ENCODE peak calls at places on chromosomes 16 and 17, in nine cellular contexts. X is stimulated activated CD4-positive, alpha-beta T cell treated with anti-CD3 and anti-CD28 coated beads, Interleukin-1b, Interleukin-23, amount 100 ng/mL, for 1 hour; M is T-helper 9 cell; S is naive thymus-derived CD4-positive, alpha-beta T cell; O is Calu3; I is glutamatergic neuron; K is A172; E is AG10803; D is fibroblast of pulmonary artery. L is an unnamed sample.

GRCh38 chr17:80890551-80890930 is 101.1 kb upstream of the CHMP6 start:
- DNase-seq in X (no peak), M (no peak), S (no peak), O (no peak), I (no peak), K (no peak), E (no peak), D (no peak), L (no peak)

GRCh38 chr16:84501077-84501735 is 3.3 kb downstream of the MEAK7 start:
- DNase-seq in X (no peak), M (no peak), S (no peak), O (peak; percentile 63), I (no peak), K (peak; percentile 97), E (peak; percentile 50), D (no peak), L (no peak)

GRCh38 chr16:57993452-57993851 is 7.0 kb downstream of the ZNF319 start:
- DNase-seq in X (no peak), M (no peak), S (no peak), O (no peak), I (peak; percentile 10), K (no peak), E (no peak), D (no peak), L (peak; percentile 10)

GRCh38 chr16:21568502-21569189 is 30.7 kb upstream of the METTL9 start:
- DNase-seq in X (no peak), M (no peak), S (no peak), O (no peak), I (no peak), K (no peak), E (no peak), D (no peak), L (no peak)

GRCh38 chr17:82914375-82914774 is 74.6 kb upstream of the ZNF750 start:
- DNase-seq in X (no peak), M (no peak), S (no peak), O (no peak), I (no peak), K (no peak), E (peak; percentile 25), D (no peak), L (peak; percentile 42)

GRCh38 chr16:12628526-12628925 is 175.2 kb downstream of the CPPED1 start:
- DNase-seq in X (no peak), M (no peak), S (no peak), O (no peak), I (no peak), K (peak; percentile 58), E (no peak), D (peak; percentile 49), L (no peak)

GRCh38 chr16:24508614-24509013 is 30.8 kb upstream of the RBBP6 start:
- DNase-seq in X (no peak), M (no peak), S (no peak), O (no peak), I (no peak), K (peak; percentile 51), E (peak; percentile 79), D (peak; percentile 79), L (no peak)

GRCh38 chr16:58378401-58378800 is 13.9 kb upstream of the GINS3 start:
- DNase-seq in X (no peak), M (no peak), S (no peak), O (no peak), I (no peak), K (peak; percentile 54), E (no peak), D (no peak), L (no peak)

GRCh38 chr16:46889942-46890300 is 5.8 kb downstream of the GPT2 start:
- DNase-seq in X (no peak), M (no peak), S (no peak), O (no peak), I (no peak), K (no peak), E (no peak), D (no peak), L (no peak)

GRCh38 chr17:72388765-72389473 is 268.1 kb downstream of the SOX9 start:
- DNase-seq in X (no peak), M (no peak), S (no peak), O (peak; percentile 64), I (no peak), K (peak; percentile 98), E (no peak), D (no peak), L (no peak)

GRCh38 chr17:77127735-77128361 is 12.9 kb upstream of the SEC14L1 start:
- DNase-seq in X (no peak), M (peak; percentile 50), S (peak; percentile 62), O (no peak), I (no peak), K (peak; percentile 90), E (no peak), D (no peak), L (no peak)

GRCh38 chr17:57243171-57243622 is 13.1 kb upstream of the MSI2 start:
- DNase-seq in X (peak; percentile 59), M (peak; percentile 76), S (peak; percentile 72), O (peak; percentile 65), I (peak; percentile 75), K (peak; percentile 71), E (peak; percentile 60), D (peak; percentile 79), L (peak; percentile 67)

GRCh38 chr17:48551206-48551597 is 6.3 kb upstream of the HOXB2 start:
- DNase-seq in X (no peak), M (no peak), S (no peak), O (no peak), I (no peak), K (no peak), E (no peak), D (no peak), L (no peak)

GRCh38 chr17:10262451-10262850 is 64.0 kb upstream of the GAS7 start:
- DNase-seq in X (no peak), M (no peak), S (no peak), O (no peak), I (no peak), K (no peak), E (no peak), D (no peak), L (no peak)

GRCh38 chr16:4392382-4393242 is 21.0 kb downstream of the VASN start:
- DNase-seq in X (no peak), M (no peak), S (no peak), O (peak; percentile 57), I (no peak), K (peak; percentile 86), E (peak; percentile 93), D (peak; percentile 66), L (peak; percentile 94)

GRCh38 chr17:41634639-41635038 is 10.3 kb upstream of the KRT17 start:
- DNase-seq in X (no peak), M (no peak), S (no peak), O (no peak), I (no peak), K (no peak), E (no peak), D (no peak), L (no peak)

GRCh38 chr17:49217651-49218413 is 7.3 kb downstream of the ABI3 start:
- DNase-seq in X (no peak), M (peak; percentile 59), S (peak; percentile 60), O (no peak), I (no peak), K (no peak), E (no peak), D (no peak), L (no peak)

GRCh38 chr17:75983501-75984181 is 4.6 kb downstream of the TEN1 start:
- DNase-seq in X (no peak), M (no peak), S (no peak), O (peak; percentile 75), I (no peak), K (no peak), E (peak; percentile 37), D (no peak), L (no peak)

GRCh38 chr16:3618782-3619166 is 7.4 kb upstream of the SLX4 start:
- DNase-seq in X (no peak), M (no peak), S (no peak), O (no peak), I (no peak), K (peak; percentile 88), E (no peak), D (no peak), L (no peak)

GRCh38 chr17:36629252-36629847 is 28.0 kb downstream of the MRM1 start:
- DNase-seq in X (peak; percentile 74), M (peak; percentile 79), S (peak; percentile 84), O (peak; percentile 99), I (peak; percentile 88), K (peak; percentile 76), E (peak; percentile 52), D (peak; percentile 74), L (peak; percentile 84)

GRCh38 chr16:27208081-27208692 is 4.9 kb downstream of the KDM8 start:
- DNase-seq in X (no peak), M (no peak), S (no peak), O (no peak), I (no peak), K (no peak), E (no peak), D (no peak), L (no peak)

GRCh38 chr17:47741793-47742145 is 8.7 kb downstream of the TBX21 start:
- DNase-seq in X (no peak), M (no peak), S (no peak), O (no peak), I (no peak), K (no peak), E (no peak), D (no peak), L (no peak)

GRCh38 chr17:1008008-1008761 is 11.3 kb downstream of the TIMM22 start:
- DNase-seq in X (no peak), M (no peak), S (no peak), O (no peak), I (no peak), K (no peak), E (peak; percentile 34), D (no peak), L (no peak)

GRCh38 chr17:34107019-34107418 is 148.1 kb upstream of the CCL2 start:
- DNase-seq in X (no peak), M (no peak), S (no peak), O (no peak), I (no peak), K (no peak), E (no peak), D (no peak), L (no peak)

GRCh38 chr16:11152205-11152604 is 103.8 kb downstream of the SOCS1 start:
- DNase-seq in X (no peak), M (no peak), S (no peak), O (no peak), I (peak; percentile 68), K (no peak), E (no peak), D (no peak), L (peak; percentile 59)

GRCh38 chr17:8151641-8152111 is 528 bp downstream of the PER1 start:
- DNase-seq in X (no peak), M (no peak), S (no peak), O (no peak), I (peak; percentile 51), K (peak; percentile 67), E (peak; percentile 79), D (peak; percentile 73), L (no peak)

GRCh38 chr17:28957277-28957991 is 6.1 kb upstream of the PHF12 start:
- DNase-seq in X (no peak), M (no peak), S (no peak), O (no peak), I (no peak), K (no peak), E (no peak), D (no peak), L (no peak)

GRCh38 chr17:9668532-9668931 is 23.2 kb downstream of the USP43 start:
- DNase-seq in X (no peak), M (no peak), S (no peak), O (no peak), I (no peak), K (peak; percentile 93), E (peak; percentile 69), D (no peak), L (no peak)